ENCODE peak calls at places on chromosome 13, in seven cellular contexts. E, N, U, Z, J, S and G are unnamed samples.

GRCh38 chr13:42964681-42965305 is 27.2 kb downstream of the EPSTI1 start:
- DNase-seq in E (no peak), N (no peak), U (no peak), Z (no peak), J (no peak), S (no peak), G (no peak)

GRCh38 chr13:25247345-25247744 is 39.9 kb downstream of the MTMR6 start:
- DNase-seq in E (no peak), N (no peak), U (no peak), Z (no peak), J (no peak), S (no peak), G (no peak)

GRCh38 chr13:33918199-33918932 is 100.4 kb downstream of the RFC3 start:
- DNase-seq in E (peak), N (no peak), U (no peak), Z (no peak), J (no peak), S (no peak), G (no peak)

GRCh38 chr13:66558511-66558910 is 671.6 kb downstream of the PCDH9 start:
- DNase-seq in E (no peak), N (no peak), U (no peak), Z (no peak), J (no peak), S (no peak), G (no peak)

GRCh38 chr13:31093145-31093885 is 68.4 kb downstream of the HSPH1 start:
- DNase-seq in E (no peak), N (no peak), U (no peak), Z (no peak), J (no peak), S (no peak), G (no peak)

GRCh38 chr13:46469064-46469463 is 82.0 kb upstream of the RUBCNL start:
- DNase-seq in E (no peak), N (no peak), U (no peak), Z (no peak), J (no peak), S (no peak), G (no peak)

GRCh38 chr13:94849254-94849653 is 136.9 kb upstream of the SOX21 start:
- DNase-seq in E (no peak), N (no peak), U (no peak), Z (no peak), J (no peak), S (no peak), G (no peak)

GRCh38 chr13:23504188-23504587 is 66.0 kb upstream of the TNFRSF19 start:
- DNase-seq in E (peak), N (no peak), U (no peak), Z (no peak), J (no peak), S (no peak), G (no peak)

GRCh38 chr13:39016789-39017188 is 21.1 kb downstream of the PROSER1 start:
- DNase-seq in E (no peak), N (peak), U (no peak), Z (no peak), J (no peak), S (no peak), G (no peak)

GRCh38 chr13:39016087-39016486 is 21.8 kb downstream of the PROSER1 start:
- DNase-seq in E (no peak), N (no peak), U (no peak), Z (no peak), J (no peak), S (no peak), G (no peak)

GRCh38 chr13:39013462-39013861 is 22.8 kb upstream of the STOML3 start:
- DNase-seq in E (no peak), N (no peak), U (no peak), Z (no peak), J (no peak), S (no peak), G (no peak)

DNA sequence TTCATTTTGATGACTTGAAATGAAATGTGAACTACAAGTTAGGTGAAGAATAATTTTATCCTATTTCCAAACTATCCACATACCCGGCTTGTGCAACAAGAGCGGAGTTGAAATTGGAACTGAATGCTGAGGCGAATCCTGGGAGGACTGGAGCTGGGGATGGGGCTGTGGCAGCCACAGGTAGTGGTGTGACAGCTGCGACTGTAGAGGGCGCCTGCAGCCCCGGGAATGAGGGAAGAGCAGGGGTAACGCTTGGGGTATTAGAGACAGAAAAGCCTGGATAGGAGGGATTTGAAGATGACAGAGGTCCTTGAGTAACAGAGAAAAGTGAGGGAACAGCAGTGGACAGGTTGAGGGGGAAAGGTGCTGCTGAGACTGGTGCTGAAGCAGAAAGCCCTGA is 22.0 kb upstream of the STOML3 start:
- DNase-seq in E (no peak), N (no peak), U (no peak), Z (no peak), J (no peak), S (no peak), G (no peak)
- TF ChIP-seq CTCF in E (peak), N (no peak), U (no peak), Z (no peak), J (no peak), S (no peak), G (no peak)

GRCh38 chr13:114096031-114096485 is 36.4 kb downstream of the RASA3 start:
- DNase-seq in E (no peak), N (no peak), U (no peak), Z (no peak), J (no peak), S (no peak), G (no peak)
- H3K27ac ChIP-seq in E (no peak), N (no peak), U (no peak), Z (no peak), J (no peak), S (no peak), G (no peak)

GRCh38 chr13:32124743-32125142 is 93.2 kb downstream of the FRY start:
- DNase-seq in E (no peak), N (no peak), U (no peak), Z (no peak), J (no peak), S (no peak), G (no peak)
- TF ChIP-seq CTCF in E (no peak), N (no peak), U (no peak), Z (no peak), J (no peak), S (no peak), G (no peak)

GRCh38 chr13:32165791-32166190 is 134.2 kb downstream of the FRY start:
- DNase-seq in E (no peak), N (no peak), U (peak), Z (no peak), J (no peak), S (no peak), G (no peak)
- H3K27ac ChIP-seq in E (no peak), N (no peak), U (peak), Z (no peak), J (no peak), S (peak), G (no peak)

DNA sequence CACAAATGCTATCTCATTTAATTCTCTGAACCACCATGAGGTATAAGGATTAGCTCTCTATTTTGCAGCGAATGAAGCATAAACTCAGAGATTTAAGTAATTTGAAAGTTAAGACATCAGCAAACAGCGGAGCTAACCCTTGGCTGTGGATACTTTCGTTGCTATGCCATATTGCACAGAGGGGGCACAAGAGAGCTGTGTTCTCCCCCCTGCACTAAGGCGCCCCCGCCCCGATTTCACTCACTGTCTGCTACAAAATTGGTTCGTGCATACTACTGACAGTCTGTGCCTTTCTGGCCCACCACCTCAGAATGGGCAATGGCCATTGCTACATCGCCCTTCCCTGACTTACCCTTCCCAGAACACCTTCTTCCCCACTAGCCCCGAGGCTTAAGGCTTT is 105.7 kb upstream of the OBI1 start:
- DNase-seq in E (no peak), N (no peak), U (no peak), Z (no peak), J (no peak), S (no peak), G (no peak)
- TF ChIP-seq CTCF in E (no peak), N (no peak), U (no peak), Z (no peak), J (no peak), S (no peak), G (no peak)

DNA sequence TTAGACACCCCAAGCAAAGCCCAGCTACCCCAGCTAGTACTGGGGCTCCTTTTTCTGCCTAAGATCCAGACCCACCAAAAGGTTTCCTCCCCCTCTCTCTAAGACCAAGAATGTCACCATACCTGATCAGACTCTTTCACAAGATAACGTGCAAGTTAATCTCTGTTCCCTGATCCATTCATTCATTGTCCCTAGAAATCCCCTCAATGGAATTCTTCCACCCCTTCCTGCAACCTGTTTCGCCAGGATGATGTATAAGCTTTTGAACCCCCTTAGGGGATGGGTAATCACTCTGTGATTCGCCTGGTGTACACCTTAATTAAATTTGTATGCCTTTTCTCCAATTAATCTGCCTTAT is 17.3 kb upstream of the CLN5 start:
- DNase-seq in E (no peak), N (no peak), U (no peak), Z (no peak), J (no peak), S (no peak), G (no peak)
- H3K27ac ChIP-seq in E (no peak), N (no peak), U (no peak), Z (no peak), J (no peak), S (no peak), G (no peak)

DNA sequence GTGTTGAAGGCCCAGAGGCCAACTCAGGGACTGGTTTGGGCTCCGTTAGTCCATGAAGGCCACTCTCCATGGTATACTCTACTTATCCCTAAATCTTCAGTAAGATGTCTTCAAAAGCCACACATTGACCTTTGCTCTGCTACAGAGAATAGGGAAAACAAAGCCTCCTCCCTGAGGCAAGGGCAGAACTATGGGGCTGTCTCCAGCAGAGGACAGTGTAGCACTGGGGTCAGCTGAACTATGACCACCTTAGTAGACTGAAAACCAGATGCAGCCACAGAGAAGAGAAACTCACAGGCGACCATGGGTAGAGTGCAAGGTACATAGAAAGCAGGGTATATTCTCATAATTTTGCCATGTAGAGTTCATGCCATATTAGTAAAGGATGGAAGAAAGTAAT is 587.4 kb downstream of the LMO7 start:
- DNase-seq in E (no peak), N (no peak), U (no peak), Z (no peak), J (no peak), S (no peak), G (no peak)
- TF ChIP-seq CTCF in E (peak), N (no peak), U (no peak), Z (no peak), J (no peak), S (no peak), G (no peak)

DNA sequence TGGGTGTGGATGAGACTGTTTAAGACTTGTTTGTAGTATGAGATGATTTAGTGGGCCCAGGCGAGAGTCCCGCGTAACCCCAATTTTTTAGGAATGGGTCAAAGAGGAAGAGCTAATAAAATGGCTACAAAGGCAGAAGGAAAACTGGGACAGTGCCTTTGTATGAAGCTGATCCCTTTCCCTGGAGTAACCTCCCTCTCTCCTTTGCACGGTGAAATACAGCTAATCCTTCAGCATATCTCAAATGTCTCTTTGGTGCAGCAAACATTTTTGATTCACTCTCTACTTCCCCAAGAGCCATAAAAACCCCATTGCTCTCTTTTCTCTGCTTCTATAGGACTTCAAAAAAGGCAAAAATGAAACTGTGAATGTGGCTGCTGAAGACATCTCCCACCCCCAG is 473.8 kb downstream of the KLF5 start:
- DNase-seq in E (no peak), N (no peak), U (no peak), Z (no peak), J (no peak), S (no peak), G (no peak)
- H3K27ac ChIP-seq in E (no peak), N (no peak), U (no peak), Z (no peak), J (no peak), S (no peak), G (no peak)